ENCODE peak calls at places on chromosomes 12 and 14, in five cellular contexts. B is HepG2, X is K562, N is GM12878, L is HCT116. J is an unnamed sample.

GRCh38 chr14:95045255-95045701 is 112.1 kb downstream of the DICER1 start:
- DNase-seq in X (no peak), N (no peak), L (no peak), B (no peak), J (no peak)

GRCh38 chr12:81170072-81170471 is 92.2 kb downstream of the ACSS3 start:
- DNase-seq in L (no peak), N (no peak), X (no peak), B (no peak), J (no peak)

GRCh38 chr14:89315493-89316456 is 101.3 kb downstream of the FOXN3 start:
- DNase-seq in L (no peak), X (no peak), N (no peak), B (no peak), J (no peak)

GRCh38 chr14:96181188-96181762 is 23.4 kb upstream of the BDKRB2 start:
- DNase-seq in X (no peak), N (no peak), L (no peak), B (no peak), J (no peak)

GRCh38 chr12:49017764-49018281 is 753 bp downstream of the PRKAG1 start:
- DNase-seq in B (peak), N (no peak), X (peak), L (no peak), J (no peak)

GRCh38 chr14:91108941-91109611 is 4.8 kb upstream of the DGLUCY start:
- DNase-seq in X (no peak), N (no peak), L (no peak), B (no peak), J (no peak)

GRCh38 chr12:121823727-121824115 is 19.9 kb downstream of the SETD1B start:
- DNase-seq in X (no peak), N (no peak), B (no peak), L (no peak), J (no peak)

GRCh38 chr14:76917759-76918175 is 91.6 kb downstream of the LRRC74A start:
- DNase-seq in L (no peak), N (no peak), X (no peak), B (no peak), J (no peak)

GRCh38 chr14:90720336-90720735 is 95.9 kb downstream of the TTC7B start:
- DNase-seq in B (no peak), X (peak), L (no peak), N (no peak), J (peak)

GRCh38 chr12:132711169-132711843 is 664 bp downstream of the PGAM5 start:
- DNase-seq in N (no peak), L (no peak), X (peak), B (no peak), J (peak)

GRCh38 chr12:40946612-40947194 is 241.4 kb upstream of the PDZRN4 start:
- DNase-seq in N (no peak), X (peak), B (peak), L (peak), J (no peak)

DNA sequence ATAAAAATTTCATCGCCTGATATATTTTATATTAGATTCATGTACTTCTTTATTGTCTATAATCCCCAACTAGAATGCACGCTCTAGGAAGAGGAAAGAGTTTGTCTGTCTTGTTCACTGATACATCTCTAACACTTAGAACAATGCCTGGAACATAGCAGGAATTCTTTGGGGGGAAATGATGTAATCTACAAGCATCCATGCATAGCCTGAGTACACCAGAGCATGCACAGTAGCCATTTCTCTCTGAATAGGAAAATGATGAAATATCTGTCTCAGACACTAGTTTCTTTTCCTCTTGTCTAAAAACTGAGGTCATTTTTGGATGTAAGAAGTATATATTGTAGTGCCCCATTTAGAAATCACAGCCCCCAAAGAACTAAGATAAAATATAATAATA is 155.4 kb upstream of the TMCC3 start:
- DNase-seq in B (no peak), L (no peak), N (no peak), X (no peak), J (no peak)
- TF ChIP-seq ATF3 in B (no peak), L (no peak), N (no peak), X (no peak), J (no peak)

GRCh38 chr12:83954071-83954789 is 958.4 kb downstream of the SLC6A15 start:
- DNase-seq in B (no peak), X (no peak), L (no peak), N (no peak), J (no peak)
- TF ChIP-seq RAD21 in B (no peak), X (no peak), L (no peak), N (no peak), J (no peak)

GRCh38 chr12:113149361-113150150 is at the start of gene CFAP73:
- DNase-seq in X (peak), B (peak), N (no peak), L (peak), J (peak)
- TF ChIP-seq ATF3 in X (no peak), B (no peak), N (no peak), L (no peak), J (no peak)

GRCh38 chr12:23834076-23834475 is 115.4 kb downstream of the SOX5 start:
- DNase-seq in L (no peak), N (no peak), B (no peak), X (no peak), J (no peak)
- TF ChIP-seq RAD21 in L (no peak), N (no peak), B (no peak), X (no peak), J (no peak)

GRCh38 chr12:57475271-57476161 is 4.2 kb downstream of the ARHGAP9 start:
- DNase-seq in N (no peak), B (no peak), L (no peak), X (no peak), J (no peak)

GRCh38 chr12:57474862-57475261 is 4.8 kb downstream of the ARHGAP9 start:
- DNase-seq in N (no peak), B (no peak), X (no peak), L (no peak), J (no peak)

GRCh38 chr12:57477710-57478681 is 1.7 kb downstream of the ARHGAP9 start:
- DNase-seq in N (peak), B (no peak), X (peak), L (no peak), J (no peak)

GRCh38 chr12:57476993-57477709 is 2.5 kb downstream of the ARHGAP9 start:
- DNase-seq in L (no peak), X (no peak), N (no peak), B (no peak), J (no peak)

DNA sequence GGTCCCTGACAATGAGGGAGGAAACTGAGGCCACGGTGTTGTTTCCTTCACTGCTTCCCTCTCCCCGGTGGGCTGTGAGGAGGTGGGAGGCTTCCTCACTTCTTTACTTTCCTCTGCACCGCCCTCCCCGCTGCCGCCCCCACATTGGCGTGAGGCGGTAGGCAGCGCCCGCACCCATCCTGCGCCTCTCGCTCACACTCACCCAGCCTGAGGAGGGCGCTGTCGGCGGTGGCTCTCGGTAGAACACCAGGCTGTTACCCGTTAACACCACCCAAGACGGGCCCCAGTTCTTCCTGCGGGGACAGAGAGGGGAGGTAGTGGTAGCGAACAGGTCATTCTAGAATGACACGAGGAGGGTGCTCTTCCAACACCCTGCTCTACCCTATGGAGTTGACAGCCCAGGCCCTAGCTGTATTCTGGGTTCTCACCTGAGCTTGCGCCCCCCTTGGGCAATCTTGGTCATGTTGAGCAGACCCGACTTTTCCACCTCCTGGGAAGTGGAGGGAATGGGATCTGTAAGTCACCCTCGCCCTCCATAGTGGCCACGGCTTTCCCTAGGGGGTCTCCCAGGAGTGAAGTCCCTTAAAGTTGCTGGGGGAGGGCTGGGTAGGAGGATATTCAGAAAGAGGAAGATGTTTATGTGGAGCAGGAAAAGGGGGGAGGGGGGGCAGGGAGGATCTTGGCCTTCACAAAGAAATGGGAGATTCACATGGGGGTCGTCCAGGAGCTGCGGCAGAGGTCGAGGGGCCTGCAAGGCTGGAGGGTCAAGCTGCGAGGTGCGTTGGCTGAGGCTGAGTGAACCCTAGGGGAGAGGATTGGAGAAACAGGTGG is 3.3 kb downstream of the ARHGAP9 start:
- DNase-seq in X (no peak), L (no peak), N (no peak), B (no peak), J (peak)
- TF ChIP-seq ATF3 in X (no peak), L (no peak), N (no peak), B (no peak), J (no peak)

DNA sequence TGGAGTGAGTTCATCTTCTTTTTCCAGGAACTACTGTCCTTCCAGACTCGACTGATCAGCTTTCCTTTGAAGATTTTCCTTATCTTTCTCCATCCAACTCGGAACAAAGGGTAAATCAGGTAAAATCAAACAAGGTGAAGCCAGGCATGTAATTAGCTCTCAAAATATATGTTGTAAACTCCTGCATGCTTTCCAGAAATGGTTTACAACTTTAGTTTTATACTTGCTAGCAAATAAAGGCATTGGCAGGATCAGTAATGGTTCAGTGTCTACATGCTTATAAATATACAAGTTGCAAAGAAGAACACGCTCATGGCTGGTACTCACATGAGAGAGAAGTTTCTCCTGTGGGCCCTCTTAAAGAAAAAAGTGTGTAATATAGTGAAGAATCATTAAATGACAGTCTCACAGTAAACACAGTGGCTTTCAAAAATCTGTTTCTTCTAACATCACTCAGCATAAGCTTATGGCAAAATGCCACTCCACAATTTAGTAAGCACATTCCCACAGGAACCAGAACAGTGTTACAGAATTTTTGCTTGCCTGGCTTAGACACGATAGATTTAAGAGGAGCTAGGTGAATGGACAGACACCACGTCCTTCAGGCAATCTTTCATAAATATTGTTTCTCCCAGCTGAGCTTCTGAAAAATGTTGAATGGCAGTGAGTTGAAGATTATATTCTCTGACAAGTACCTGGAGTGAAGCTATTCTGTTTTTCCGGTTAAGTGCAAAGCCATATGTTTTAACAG is 102.3 kb downstream of the FSCB start:
- DNase-seq in L (no peak), B (no peak), N (no peak), X (no peak), J (no peak)
- TF ChIP-seq RAD21 in L (no peak), B (no peak), N (no peak), X (no peak), J (no peak)

J was measured in H1.